ENCODE peak calls at places on chromosome 19, in ten cellular contexts. O, S, N, U, K, R, Y, H, B and C are unnamed samples.

GRCh38 chr19:58385313-58386165 is 1.5 kb upstream of the RPS5 start:
- DNase-seq in O (no peak), S (no peak), N (no peak), U (no peak), K (no peak), R (no peak), Y (no peak), H (no peak), B (no peak), C (no peak)

GRCh38 chr19:14089662-14090508 is 666 bp downstream of the SAMD1 start:
- DNase-seq in O (peak; percentile 71), S (no peak), N (no peak), U (peak; percentile 45), K (peak; percentile 68), R (peak; percentile 64), Y (peak; percentile 69), H (no peak), B (peak; percentile 74), C (peak; percentile 77)

GRCh38 chr19:49094505-49095482 is 9.5 kb downstream of the SNRNP70 start:
- DNase-seq in O (no peak), S (no peak), N (no peak), U (no peak), K (no peak), R (no peak), Y (peak; percentile 58), H (no peak), B (no peak), C (no peak)

GRCh38 chr19:48258350-48258749 is 2.6 kb upstream of the CARD8 start:
- DNase-seq in O (peak; percentile 4), S (no peak), N (no peak), U (no peak), K (no peak), R (no peak), Y (no peak), H (no peak), B (no peak), C (no peak)

GRCh38 chr19:42471554-42472249 is 29.0 kb upstream of the CXCL17 start:
- DNase-seq in O (no peak), S (no peak), N (no peak), U (peak; percentile 46), K (peak; percentile 55), R (no peak), Y (no peak), H (no peak), B (no peak), C (peak; percentile 41)

GRCh38 chr19:13850910-13851753 is 25.8 kb upstream of the NANOS3 start:
- DNase-seq in O (peak; percentile 93), S (no peak), N (peak; percentile 85), U (peak; percentile 96), K (peak; percentile 95), R (peak; percentile 95), Y (peak; percentile 92), H (no peak), B (no peak), C (peak; percentile 93)

GRCh38 chr19:40831502-40832430 is 18.5 kb downstream of the CYP2A6 start:
- DNase-seq in O (peak; percentile 75), S (no peak), N (no peak), U (peak; percentile 49), K (peak; percentile 81), R (peak; percentile 100), Y (no peak), H (no peak), B (no peak), C (peak; percentile 97)

GRCh38 chr19:49333426-49334288 is 1.5 kb upstream of the CD37 start:
- DNase-seq in O (no peak), S (no peak), N (no peak), U (no peak), K (no peak), R (no peak), Y (no peak), H (no peak), B (no peak), C (peak; percentile 16)

GRCh38 chr19:19595171-19595701 is 23.3 kb downstream of the PBX4 start:
- DNase-seq in O (no peak), S (no peak), N (peak; percentile 57), U (peak; percentile 70), K (no peak), R (peak; percentile 73), Y (no peak), H (no peak), B (no peak), C (peak; percentile 40)

GRCh38 chr19:15438124-15438496 is 11.6 kb downstream of the WIZ start:
- DNase-seq in O (no peak), S (no peak), N (no peak), U (no peak), K (no peak), R (no peak), Y (no peak), H (no peak), B (no peak), C (no peak)

GRCh38 chr19:11033763-11034162 is 55.5 kb upstream of the LDLR start:
- DNase-seq in O (no peak), S (no peak), N (no peak), U (no peak), K (no peak), R (no peak), Y (no peak), H (no peak), B (no peak), C (no peak)

DNA sequence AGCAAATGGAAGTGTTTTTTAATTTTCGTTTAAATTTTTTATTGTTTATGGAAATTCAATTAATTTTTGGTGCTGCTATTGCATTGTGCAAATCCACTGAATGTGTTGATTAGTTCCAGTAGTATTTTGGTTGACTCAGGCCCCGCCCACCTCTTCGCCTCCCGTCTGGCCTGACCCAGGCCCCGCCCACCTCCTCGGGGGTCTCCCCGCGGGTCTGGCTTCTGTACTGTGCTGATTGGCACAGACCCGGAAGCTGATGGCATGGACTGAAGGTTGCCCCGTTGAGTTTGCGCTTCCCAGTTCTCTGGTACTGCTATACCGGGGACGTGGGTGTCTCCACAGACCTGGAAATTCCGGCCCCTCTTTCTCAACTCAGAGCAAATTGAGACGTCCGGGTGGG is 14.6 kb downstream of the ZNF701 start:
- DNase-seq in O (no peak), S (no peak), N (no peak), U (no peak), K (no peak), R (no peak), Y (no peak), H (no peak), B (no peak), C (no peak)
- H3K9me3 ChIP-seq in O (peaks cover 16% of the 10 kb centered on the region), S (peaks cover 16% of the 10 kb centered on the region), N (peaks cover 37% of the 10 kb centered on the region), U (peaks cover 67% of the 10 kb centered on the region), K (peaks cover 25% of the 10 kb centered on the region), R (no peaks in the 10 kb centered on the region), Y (no peaks in the 10 kb centered on the region), H (no peaks in the 10 kb centered on the region), B (no peaks in the 10 kb centered on the region), C (peaks cover 18% of the 10 kb centered on the region)

DNA sequence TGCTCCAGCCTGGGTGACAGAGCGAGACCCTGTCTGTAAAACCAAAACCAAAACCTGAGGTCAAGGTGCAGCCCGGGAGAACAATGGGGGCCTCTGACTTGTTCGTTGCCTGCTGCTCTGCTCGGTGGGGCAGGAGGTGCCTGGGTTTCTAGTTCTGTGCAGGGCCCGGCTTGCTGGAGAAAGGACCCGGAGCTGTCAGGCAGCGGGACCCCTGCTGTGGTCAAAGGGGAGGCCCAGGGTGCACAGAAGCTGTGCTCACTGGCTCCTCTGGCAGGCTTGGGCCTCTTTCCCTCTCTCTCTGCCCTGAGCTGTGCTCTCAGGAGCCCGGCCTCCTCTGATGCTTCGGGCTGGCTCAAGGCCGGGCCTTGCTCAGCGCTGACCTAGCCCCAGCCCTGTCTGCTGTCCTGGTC is 3.5 kb downstream of the LRP3 start:
- DNase-seq in O (no peak), S (no peak), N (no peak), U (no peak), K (no peak), R (no peak), Y (no peak), H (no peak), B (no peak), C (no peak)
- H3K27me3 ChIP-seq in O (peaks cover 4% of the 10 kb centered on the region), S (peaks cover 18% of the 10 kb centered on the region), N (no peaks in the 10 kb centered on the region), U (peaks cover 12% of the 10 kb centered on the region), K (peaks cover 10% of the 10 kb centered on the region), R (no peaks in the 10 kb centered on the region), Y (no peaks in the 10 kb centered on the region), H (no peaks in the 10 kb centered on the region), B (no peaks in the 10 kb centered on the region), C (peaks cover 8% of the 10 kb centered on the region)

DNA sequence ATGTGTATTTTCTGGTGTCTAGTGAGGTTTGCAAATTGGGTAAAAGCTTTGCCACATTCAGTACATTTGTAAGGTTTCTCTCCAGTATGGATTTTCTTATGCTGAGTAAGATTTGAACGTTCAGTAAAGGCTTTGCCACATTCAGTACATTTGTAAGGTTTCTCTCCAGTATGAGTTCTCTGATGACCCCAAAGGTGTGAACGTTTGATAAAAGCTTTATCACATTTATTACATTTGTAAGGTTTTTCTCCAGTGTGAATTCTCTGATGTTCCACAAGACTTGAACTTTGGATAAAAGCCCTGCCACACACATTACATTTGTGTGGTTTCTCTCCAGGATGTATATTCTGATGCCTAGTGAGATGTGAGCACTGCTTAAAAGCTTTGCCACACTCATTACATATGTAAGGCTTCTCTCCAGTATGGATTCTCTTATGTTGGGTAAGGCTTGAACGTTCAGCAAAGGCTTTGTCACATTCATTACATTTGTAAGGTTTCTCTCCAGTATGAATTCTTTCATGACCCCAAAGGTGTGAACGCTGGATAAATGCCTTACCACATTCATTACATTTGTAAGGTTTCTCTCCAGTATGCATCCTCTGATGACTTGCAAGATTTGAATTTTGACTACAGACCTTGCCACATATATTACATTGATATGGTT is 17.4 kb downstream of the ZNF677 start:
- DNase-seq in O (no peak), S (no peak), N (no peak), U (no peak), K (no peak), R (no peak), Y (no peak), H (no peak), B (no peak), C (no peak)
- H3K9me3 ChIP-seq in O (peaks cover 32% of the 10 kb centered on the region), S (peaks cover 98% of the 10 kb centered on the region), N (peaks cover 28% of the 10 kb centered on the region), U (peaks cover 37% of the 10 kb centered on the region), K (peaks cover 52% of the 10 kb centered on the region), R (peaks cover 3% of the 10 kb centered on the region), Y (peaks cover 98% of the 10 kb centered on the region), H (peaks cover 10% of the 10 kb centered on the region), B (peaks cover 2% of the 10 kb centered on the region), C (peaks cover 98% of the 10 kb centered on the region)

GRCh38 chr19:35457173-35457572 is 9.1 kb downstream of the FFAR2 start:
- DNase-seq in O (no peak), S (no peak), N (no peak), U (no peak), K (no peak), R (no peak), Y (no peak), H (no peak), B (no peak), C (no peak)

GRCh38 chr19:35459414-35460082 is 11.5 kb downstream of the FFAR2 start:
- DNase-seq in O (no peak), S (no peak), N (peak; percentile 60), U (no peak), K (no peak), R (peak; percentile 87), Y (peak; percentile 43), H (no peak), B (no peak), C (no peak)

GRCh38 chr19:35458192-35458591 is 10.1 kb downstream of the FFAR2 start:
- DNase-seq in O (no peak), S (no peak), N (no peak), U (no peak), K (no peak), R (no peak), Y (no peak), H (no peak), B (no peak), C (no peak)

GRCh38 chr19:35460608-35461007 is 12.6 kb downstream of the FFAR2 start:
- DNase-seq in O (no peak), S (no peak), N (no peak), U (no peak), K (no peak), R (no peak), Y (peak; percentile 13), H (no peak), B (no peak), C (no peak)

GRCh38 chr19:35458821-35459391 is 10.8 kb downstream of the FFAR2 start:
- DNase-seq in O (no peak), S (no peak), N (no peak), U (no peak), K (no peak), R (peak; percentile 60), Y (peak; percentile 12), H (no peak), B (no peak), C (no peak)
- H3K27me3 ChIP-seq in O (no peaks in the 10 kb centered on the region), S (no peaks in the 10 kb centered on the region), N (no peaks in the 10 kb centered on the region), U (no peaks in the 10 kb centered on the region), K (no peaks in the 10 kb centered on the region), R (no peaks in the 10 kb centered on the region), Y (no peaks in the 10 kb centered on the region), H (peaks cover 9% of the 10 kb centered on the region), B (no peaks in the 10 kb centered on the region), C (no peaks in the 10 kb centered on the region)